ENCODE peak calls at places on chromosomes 3 and 15, in four cellular contexts. One of them, this sample, is unnamed.

GRCh38 chr15:81765816-81766215 is 280.0 kb downstream of the MEX3B start:
- DNase-seq in K562: no peak
- DNase-seq in GM12878: no peak
- DNase-seq in HepG2: no peak
- DNase-seq in this sample: no peak

GRCh38 chr3:135084404-135084803 is 289.3 kb downstream of the EPHB1 start:
- DNase-seq in K562: no peak
- DNase-seq in GM12878: no peak
- DNase-seq in HepG2: no peak
- DNase-seq in this sample: no peak

GRCh38 chr3:72458365-72458764 is 389.9 kb downstream of the SHQ1 start:
- DNase-seq in K562: no peak
- DNase-seq in GM12878: no peak
- DNase-seq in HepG2: no peak
- DNase-seq in this sample: no peak

GRCh38 chr3:125374501-125374995 is 577 bp downstream of the ZNF148 start:
- DNase-seq in K562: no peak
- DNase-seq in GM12878: no peak
- DNase-seq in HepG2: peak
- DNase-seq in this sample: no peak

GRCh38 chr15:88233921-88234320 is 22.6 kb downstream of the NTRK3 start:
- DNase-seq in K562: no peak
- DNase-seq in GM12878: no peak
- DNase-seq in HepG2: no peak
- DNase-seq in this sample: no peak

GRCh38 chr3:63864008-63864871 is 573 bp downstream of the ATXN7 start:
- DNase-seq in K562: peak
- DNase-seq in GM12878: no peak
- DNase-seq in HepG2: no peak
- DNase-seq in this sample: no peak

GRCh38 chr15:61057830-61058529 is 171.1 kb downstream of the RORA start:
- DNase-seq in K562: no peak
- DNase-seq in GM12878: no peak
- DNase-seq in HepG2: no peak
- DNase-seq in this sample: no peak

GRCh38 chr3:186986811-186987210 is 56.5 kb downstream of the ST6GAL1 start:
- DNase-seq in K562: no peak
- DNase-seq in GM12878: no peak
- DNase-seq in HepG2: no peak
- DNase-seq in this sample: no peak

DNA sequence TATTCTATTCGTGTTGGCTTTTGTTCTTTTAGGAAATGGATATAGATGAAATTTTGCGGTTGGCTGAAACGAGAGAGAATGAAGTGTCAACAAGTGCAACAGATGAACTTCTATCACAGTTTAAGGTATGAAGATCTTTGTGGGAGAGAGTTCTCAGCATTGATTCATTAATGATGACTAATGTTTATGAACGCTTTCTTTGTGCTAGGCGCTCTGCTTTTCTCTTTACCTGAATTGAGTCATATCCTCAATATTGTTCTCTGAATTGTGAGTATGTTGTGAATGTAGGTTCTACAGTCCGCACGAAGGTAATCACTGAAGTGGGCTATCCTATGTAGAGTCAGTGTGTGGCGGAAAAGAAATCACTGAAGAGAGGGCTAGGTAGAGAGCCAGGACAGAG is 81.2 kb downstream of the CHD2 start:
- DNase-seq in K562: no peak
- DNase-seq in GM12878: no peak
- DNase-seq in HepG2: no peak
- DNase-seq in this sample: no peak
- TF ChIP-seq BRCA1 in K562: no peak
- TF ChIP-seq BRCA1 in GM12878: no peak
- TF ChIP-seq BRCA1 in HepG2: no peak
- TF ChIP-seq BRCA1 in this sample: no peak

GRCh38 chr15:25170113-25170731 is 215.4 kb downstream of the SNRPN start:
- DNase-seq in K562: no peak
- DNase-seq in GM12878: no peak
- DNase-seq in HepG2: no peak
- DNase-seq in this sample: no peak
- TF ChIP-seq BRCA1 in K562: no peak
- TF ChIP-seq BRCA1 in GM12878: no peak
- TF ChIP-seq BRCA1 in HepG2: no peak
- TF ChIP-seq BRCA1 in this sample: no peak

DNA sequence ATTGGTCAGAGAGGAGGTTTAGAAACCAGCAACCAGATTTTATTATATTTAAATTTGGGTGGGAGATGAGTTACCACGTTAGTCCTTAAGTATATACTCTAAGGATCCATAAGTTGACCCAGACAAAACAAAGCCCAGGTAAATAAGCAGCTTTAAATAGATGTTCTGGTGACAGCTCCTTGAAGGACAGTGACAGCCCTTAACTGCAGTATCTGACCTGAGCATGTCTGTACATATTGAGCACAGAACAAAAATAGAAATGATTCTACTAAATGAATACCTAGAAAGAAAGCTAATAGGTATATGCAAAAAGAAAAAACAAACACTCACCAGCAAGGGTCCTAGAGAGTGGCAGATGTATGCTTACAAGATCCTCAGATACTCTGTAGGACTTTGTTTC is 63.0 kb downstream of the UBR1 start:
- DNase-seq in K562: no peak
- DNase-seq in GM12878: no peak
- DNase-seq in HepG2: no peak
- DNase-seq in this sample: no peak
- TF ChIP-seq BRCA1 in K562: no peak
- TF ChIP-seq BRCA1 in GM12878: no peak
- TF ChIP-seq BRCA1 in HepG2: no peak
- TF ChIP-seq BRCA1 in this sample: no peak

DNA sequence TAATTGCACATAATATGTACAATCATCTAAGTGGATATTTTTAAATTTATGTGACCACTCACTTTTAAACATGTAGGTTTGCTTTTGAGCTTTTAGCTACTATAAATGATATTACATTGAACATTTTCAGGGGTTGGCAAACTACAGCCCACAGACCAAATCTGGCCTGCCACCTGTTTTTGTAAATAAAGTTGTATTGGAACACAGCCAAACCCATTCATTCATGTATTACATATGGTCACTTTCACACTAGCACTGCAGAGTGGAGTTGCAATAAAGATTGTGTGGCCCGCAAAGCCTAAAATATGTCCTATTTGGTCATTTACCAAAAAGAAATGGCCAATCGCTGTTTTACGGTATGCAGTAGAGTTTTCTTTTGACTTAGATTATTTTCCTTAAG is 21.2 kb downstream of the CMTM7 start:
- DNase-seq in K562: no peak
- DNase-seq in GM12878: no peak
- DNase-seq in HepG2: no peak
- DNase-seq in this sample: no peak
- TF ChIP-seq BRCA1 in K562: no peak
- TF ChIP-seq BRCA1 in GM12878: no peak
- TF ChIP-seq BRCA1 in HepG2: no peak
- TF ChIP-seq BRCA1 in this sample: no peak

This sample was measured in H1.